ENCODE peak calls at places on chromosome 13, in eight cellular contexts. One of them, this sample, is unnamed.

GRCh38 chr13:37263881-37264280 is 158.4 kb upstream of the CSNK1A1L start:
- DNase-seq in EL: no peak
- DNase-seq in ovary: no peak
- DNase-seq in stimulated activated CD4-positive, alpha-beta T cell treated with anti-CD3 and anti-CD28 coated beads, Interleukin-1b, Interleukin-23, amount 100 ng/mL, for 48 hours: no peak
- DNase-seq in T-cell: no peak
- DNase-seq in naive thymus-derived CD8-positive, alpha-beta T cell: no peak
- DNase-seq in endothelial cell: no peak
- DNase-seq in astrocyte of the cerebellum: no peak
- DNase-seq in this sample: no peak

GRCh38 chr13:104616990-104617389 is 1550.8 kb upstream of the SLC10A2 start:
- DNase-seq in EL: no peak
- DNase-seq in ovary: no peak
- DNase-seq in stimulated activated CD4-positive, alpha-beta T cell treated with anti-CD3 and anti-CD28 coated beads, Interleukin-1b, Interleukin-23, amount 100 ng/mL, for 48 hours: no peak
- DNase-seq in T-cell: no peak
- DNase-seq in naive thymus-derived CD8-positive, alpha-beta T cell: no peak
- DNase-seq in endothelial cell: no peak
- DNase-seq in astrocyte of the cerebellum: no peak
- DNase-seq in this sample: no peak

GRCh38 chr13:66154981-66155380 is 1075.2 kb downstream of the PCDH9 start:
- DNase-seq in EL: peak; percentile 33
- DNase-seq in ovary: no peak
- DNase-seq in stimulated activated CD4-positive, alpha-beta T cell treated with anti-CD3 and anti-CD28 coated beads, Interleukin-1b, Interleukin-23, amount 100 ng/mL, for 48 hours: no peak
- DNase-seq in T-cell: no peak
- DNase-seq in naive thymus-derived CD8-positive, alpha-beta T cell: no peak
- DNase-seq in endothelial cell: no peak
- DNase-seq in astrocyte of the cerebellum: no peak
- DNase-seq in this sample: no peak

GRCh38 chr13:20190481-20191310 is 2.0 kb downstream of the GJB2 start:
- DNase-seq in EL: peak; percentile 79
- DNase-seq in ovary: no peak
- DNase-seq in stimulated activated CD4-positive, alpha-beta T cell treated with anti-CD3 and anti-CD28 coated beads, Interleukin-1b, Interleukin-23, amount 100 ng/mL, for 48 hours: no peak
- DNase-seq in T-cell: no peak
- DNase-seq in naive thymus-derived CD8-positive, alpha-beta T cell: no peak
- DNase-seq in endothelial cell: no peak
- DNase-seq in astrocyte of the cerebellum: no peak
- DNase-seq in this sample: no peak

GRCh38 chr13:34412817-34413365 is 529.2 kb upstream of the NBEA start:
- DNase-seq in EL: peak; percentile 34
- DNase-seq in ovary: no peak
- DNase-seq in stimulated activated CD4-positive, alpha-beta T cell treated with anti-CD3 and anti-CD28 coated beads, Interleukin-1b, Interleukin-23, amount 100 ng/mL, for 48 hours: no peak
- DNase-seq in T-cell: no peak
- DNase-seq in naive thymus-derived CD8-positive, alpha-beta T cell: no peak
- DNase-seq in endothelial cell: no peak
- DNase-seq in astrocyte of the cerebellum: no peak
- DNase-seq in this sample: no peak

GRCh38 chr13:32107474-32107873 is 75.9 kb downstream of the FRY start:
- DNase-seq in EL: no peak
- DNase-seq in ovary: no peak
- DNase-seq in stimulated activated CD4-positive, alpha-beta T cell treated with anti-CD3 and anti-CD28 coated beads, Interleukin-1b, Interleukin-23, amount 100 ng/mL, for 48 hours: no peak
- DNase-seq in T-cell: no peak
- DNase-seq in naive thymus-derived CD8-positive, alpha-beta T cell: no peak
- DNase-seq in endothelial cell: no peak
- DNase-seq in astrocyte of the cerebellum: no peak
- DNase-seq in this sample: no peak

GRCh38 chr13:100490692-100491091 is 97.9 kb downstream of the GGACT start:
- DNase-seq in EL: no peak
- DNase-seq in ovary: no peak
- DNase-seq in stimulated activated CD4-positive, alpha-beta T cell treated with anti-CD3 and anti-CD28 coated beads, Interleukin-1b, Interleukin-23, amount 100 ng/mL, for 48 hours: no peak
- DNase-seq in T-cell: no peak
- DNase-seq in naive thymus-derived CD8-positive, alpha-beta T cell: no peak
- DNase-seq in endothelial cell: no peak
- DNase-seq in astrocyte of the cerebellum: peak; percentile 44
- DNase-seq in this sample: no peak

GRCh38 chr13:20378721-20379120 is 146.6 kb upstream of the GJB6 start:
- DNase-seq in EL: no peak
- DNase-seq in ovary: no peak
- DNase-seq in stimulated activated CD4-positive, alpha-beta T cell treated with anti-CD3 and anti-CD28 coated beads, Interleukin-1b, Interleukin-23, amount 100 ng/mL, for 48 hours: no peak
- DNase-seq in T-cell: no peak
- DNase-seq in naive thymus-derived CD8-positive, alpha-beta T cell: no peak
- DNase-seq in endothelial cell: no peak
- DNase-seq in astrocyte of the cerebellum: no peak
- DNase-seq in this sample: no peak

GRCh38 chr13:111303559-111303958 is 16.9 kb upstream of the TEX29 start:
- DNase-seq in EL: no peak
- DNase-seq in ovary: no peak
- DNase-seq in stimulated activated CD4-positive, alpha-beta T cell treated with anti-CD3 and anti-CD28 coated beads, Interleukin-1b, Interleukin-23, amount 100 ng/mL, for 48 hours: no peak
- DNase-seq in T-cell: no peak
- DNase-seq in naive thymus-derived CD8-positive, alpha-beta T cell: no peak
- DNase-seq in endothelial cell: no peak
- DNase-seq in astrocyte of the cerebellum: no peak
- DNase-seq in this sample: no peak

GRCh38 chr13:32381539-32381938 is 46.4 kb downstream of the N4BP2L1 start:
- DNase-seq in EL: peak; percentile 2
- DNase-seq in ovary: no peak
- DNase-seq in stimulated activated CD4-positive, alpha-beta T cell treated with anti-CD3 and anti-CD28 coated beads, Interleukin-1b, Interleukin-23, amount 100 ng/mL, for 48 hours: no peak
- DNase-seq in T-cell: peak; percentile 4
- DNase-seq in naive thymus-derived CD8-positive, alpha-beta T cell: peak; percentile 19
- DNase-seq in endothelial cell: peak; percentile 32
- DNase-seq in astrocyte of the cerebellum: peak; percentile 11
- DNase-seq in this sample: no peak

GRCh38 chr13:40141859-40142555 is 486.5 kb downstream of the COG6 start:
- DNase-seq in EL: no peak
- DNase-seq in ovary: no peak
- DNase-seq in stimulated activated CD4-positive, alpha-beta T cell treated with anti-CD3 and anti-CD28 coated beads, Interleukin-1b, Interleukin-23, amount 100 ng/mL, for 48 hours: no peak
- DNase-seq in T-cell: no peak
- DNase-seq in naive thymus-derived CD8-positive, alpha-beta T cell: no peak
- DNase-seq in endothelial cell: no peak
- DNase-seq in astrocyte of the cerebellum: no peak
- DNase-seq in this sample: no peak

GRCh38 chr13:60959427-60959826 is 456.2 kb downstream of the PCDH20 start:
- DNase-seq in EL: no peak
- DNase-seq in ovary: no peak
- DNase-seq in stimulated activated CD4-positive, alpha-beta T cell treated with anti-CD3 and anti-CD28 coated beads, Interleukin-1b, Interleukin-23, amount 100 ng/mL, for 48 hours: no peak
- DNase-seq in T-cell: no peak
- DNase-seq in naive thymus-derived CD8-positive, alpha-beta T cell: no peak
- DNase-seq in endothelial cell: no peak
- DNase-seq in astrocyte of the cerebellum: no peak
- DNase-seq in this sample: no peak

GRCh38 chr13:50365300-50365682 is 350.0 kb downstream of the KCNRG start:
- DNase-seq in EL: no peak
- DNase-seq in ovary: no peak
- DNase-seq in stimulated activated CD4-positive, alpha-beta T cell treated with anti-CD3 and anti-CD28 coated beads, Interleukin-1b, Interleukin-23, amount 100 ng/mL, for 48 hours: no peak
- DNase-seq in T-cell: no peak
- DNase-seq in naive thymus-derived CD8-positive, alpha-beta T cell: no peak
- DNase-seq in endothelial cell: no peak
- DNase-seq in astrocyte of the cerebellum: no peak
- DNase-seq in this sample: no peak

GRCh38 chr13:42151781-42152180 is 103.3 kb downstream of the DGKH start:
- DNase-seq in EL: no peak
- DNase-seq in ovary: no peak
- DNase-seq in stimulated activated CD4-positive, alpha-beta T cell treated with anti-CD3 and anti-CD28 coated beads, Interleukin-1b, Interleukin-23, amount 100 ng/mL, for 48 hours: no peak
- DNase-seq in T-cell: no peak
- DNase-seq in naive thymus-derived CD8-positive, alpha-beta T cell: no peak
- DNase-seq in endothelial cell: no peak
- DNase-seq in astrocyte of the cerebellum: no peak
- DNase-seq in this sample: no peak

GRCh38 chr13:66992183-66992582 is 238.0 kb downstream of the PCDH9 start:
- DNase-seq in EL: peak; percentile 19
- DNase-seq in ovary: no peak
- DNase-seq in stimulated activated CD4-positive, alpha-beta T cell treated with anti-CD3 and anti-CD28 coated beads, Interleukin-1b, Interleukin-23, amount 100 ng/mL, for 48 hours: no peak
- DNase-seq in T-cell: no peak
- DNase-seq in naive thymus-derived CD8-positive, alpha-beta T cell: no peak
- DNase-seq in endothelial cell: no peak
- DNase-seq in astrocyte of the cerebellum: peak; percentile 60
- DNase-seq in this sample: no peak

GRCh38 chr13:99371956-99372355 is 64.8 kb upstream of the GPR183 start:
- DNase-seq in EL: no peak
- DNase-seq in ovary: no peak
- DNase-seq in stimulated activated CD4-positive, alpha-beta T cell treated with anti-CD3 and anti-CD28 coated beads, Interleukin-1b, Interleukin-23, amount 100 ng/mL, for 48 hours: peak; percentile 33
- DNase-seq in T-cell: peak; percentile 58
- DNase-seq in naive thymus-derived CD8-positive, alpha-beta T cell: peak; percentile 68
- DNase-seq in endothelial cell: no peak
- DNase-seq in astrocyte of the cerebellum: no peak
- DNase-seq in this sample: peak; percentile 65

GRCh38 chr13:112868308-112868707 is 100.7 kb upstream of the MCF2L start:
- DNase-seq in EL: no peak
- DNase-seq in ovary: no peak
- DNase-seq in stimulated activated CD4-positive, alpha-beta T cell treated with anti-CD3 and anti-CD28 coated beads, Interleukin-1b, Interleukin-23, amount 100 ng/mL, for 48 hours: no peak
- DNase-seq in T-cell: no peak
- DNase-seq in naive thymus-derived CD8-positive, alpha-beta T cell: no peak
- DNase-seq in endothelial cell: no peak
- DNase-seq in astrocyte of the cerebellum: no peak
- DNase-seq in this sample: no peak

GRCh38 chr13:95784891-95785290 is 108.0 kb downstream of the DNAJC3 start:
- DNase-seq in EL: peak; percentile 37
- DNase-seq in ovary: no peak
- DNase-seq in stimulated activated CD4-positive, alpha-beta T cell treated with anti-CD3 and anti-CD28 coated beads, Interleukin-1b, Interleukin-23, amount 100 ng/mL, for 48 hours: no peak
- DNase-seq in T-cell: no peak
- DNase-seq in naive thymus-derived CD8-positive, alpha-beta T cell: no peak
- DNase-seq in endothelial cell: no peak
- DNase-seq in astrocyte of the cerebellum: peak; percentile 16
- DNase-seq in this sample: no peak

GRCh38 chr13:65605386-65605785 is 1624.8 kb downstream of the PCDH9 start:
- DNase-seq in EL: no peak
- DNase-seq in ovary: no peak
- DNase-seq in stimulated activated CD4-positive, alpha-beta T cell treated with anti-CD3 and anti-CD28 coated beads, Interleukin-1b, Interleukin-23, amount 100 ng/mL, for 48 hours: no peak
- DNase-seq in T-cell: no peak
- DNase-seq in naive thymus-derived CD8-positive, alpha-beta T cell: no peak
- DNase-seq in endothelial cell: no peak
- DNase-seq in astrocyte of the cerebellum: no peak
- DNase-seq in this sample: no peak

GRCh38 chr13:30133554-30133912 is 173.8 kb downstream of the KATNAL1 start:
- DNase-seq in EL: no peak
- DNase-seq in ovary: peak; percentile 47
- DNase-seq in stimulated activated CD4-positive, alpha-beta T cell treated with anti-CD3 and anti-CD28 coated beads, Interleukin-1b, Interleukin-23, amount 100 ng/mL, for 48 hours: no peak
- DNase-seq in T-cell: no peak
- DNase-seq in naive thymus-derived CD8-positive, alpha-beta T cell: no peak
- DNase-seq in endothelial cell: no peak
- DNase-seq in astrocyte of the cerebellum: no peak
- DNase-seq in this sample: no peak

GRCh38 chr13:40492511-40492910 is 173.9 kb downstream of the FOXO1 start:
- DNase-seq in EL: no peak
- DNase-seq in ovary: no peak
- DNase-seq in stimulated activated CD4-positive, alpha-beta T cell treated with anti-CD3 and anti-CD28 coated beads, Interleukin-1b, Interleukin-23, amount 100 ng/mL, for 48 hours: no peak
- DNase-seq in T-cell: no peak
- DNase-seq in naive thymus-derived CD8-positive, alpha-beta T cell: no peak
- DNase-seq in endothelial cell: no peak
- DNase-seq in astrocyte of the cerebellum: no peak
- DNase-seq in this sample: no peak

GRCh38 chr13:110322126-110322827 is 15.2 kb downstream of the COL4A2 start:
- DNase-seq in EL: no peak
- DNase-seq in ovary: no peak
- DNase-seq in stimulated activated CD4-positive, alpha-beta T cell treated with anti-CD3 and anti-CD28 coated beads, Interleukin-1b, Interleukin-23, amount 100 ng/mL, for 48 hours: no peak
- DNase-seq in T-cell: no peak
- DNase-seq in naive thymus-derived CD8-positive, alpha-beta T cell: no peak
- DNase-seq in endothelial cell: no peak
- DNase-seq in astrocyte of the cerebellum: no peak
- DNase-seq in this sample: no peak